ENCODE peak calls at places on chromosomes 7 and 10, in five cellular contexts. W is endothelial cell of umbilical vein, J is heart right ventricle, B is body of pancreas, E is colonic mucosa. L is an unnamed sample.

GRCh38 chr10:92124524-92125168 is 166.2 kb downstream of the CPEB3 start:
- DNase-seq in B (peak; percentile 70), J (peak; percentile 12), E (peak; percentile 36), W (peak; percentile 97), L (no peak)

GRCh38 chr10:101558671-101559595 is 29.1 kb downstream of the POLL start:
- DNase-seq in W (no peak), J (no peak), B (no peak), E (no peak), L (no peak)

GRCh38 chr7:131095346-131095745 is 232.3 kb upstream of the MKLN1 start:
- DNase-seq in E (no peak), J (no peak), B (no peak), W (no peak), L (no peak)

GRCh38 chr7:82105463-82105862 is 335.6 kb upstream of the HGF start:
- DNase-seq in E (no peak), W (peak; percentile 78), J (no peak), B (no peak), L (peak; percentile 68)

GRCh38 chr10:33412261-33413092 is 78.0 kb upstream of the NRP1 start:
- DNase-seq in E (no peak), W (peak; percentile 3), J (no peak), B (no peak), L (no peak)

GRCh38 chr7:151539055-151539714 is 19.5 kb upstream of the RHEB start:
- DNase-seq in E (no peak), W (no peak), B (no peak), J (no peak), L (no peak)

GRCh38 chr7:98626393-98627061 is 9.4 kb downstream of the NPTX2 start:
- DNase-seq in B (no peak), E (no peak), W (no peak), J (no peak), L (no peak)

GRCh38 chr10:95835911-95836310 is 71.9 kb upstream of the CC2D2B start:
- DNase-seq in W (no peak), J (no peak), B (no peak), E (no peak), L (no peak)

GRCh38 chr10:78960316-78960800 is 108.4 kb upstream of the ZMIZ1 start:
- DNase-seq in W (peak; percentile 73), E (peak; percentile 61), B (peak; percentile 64), J (peak; percentile 86), L (peak; percentile 25)

GRCh38 chr7:151132461-151133205 is 34.9 kb downstream of the GBX1 start:
- DNase-seq in E (no peak), W (no peak), B (no peak), J (no peak), L (no peak)

GRCh38 chr7:32462451-32462850 is 27.7 kb downstream of the LSM5 start:
- DNase-seq in B (no peak), J (no peak), E (no peak), W (no peak), L (no peak)

GRCh38 chr7:156005202-156005821 is 193.0 kb upstream of the SHH start:
- DNase-seq in J (no peak), B (no peak), E (no peak), W (no peak), L (no peak)

GRCh38 chr10:122541541-122542002 is 19.0 kb upstream of the DMBT1 start:
- DNase-seq in J (no peak), B (no peak), W (peak; percentile 60), E (no peak), L (peak; percentile 86)

GRCh38 chr10:120456626-120457430 is at the start of gene PLPP4:
- DNase-seq in B (peak; percentile 31), J (no peak), E (no peak), W (peak; percentile 72), L (peak; percentile 45)

GRCh38 chr7:114081606-114082425 is 163.0 kb upstream of the PPP1R3A start:
- DNase-seq in B (no peak), E (peak; percentile 40), J (no peak), W (peak; percentile 80), L (peak; percentile 71)

GRCh38 chr7:55019329-55019690 is 493 bp downstream of the EGFR start:
- DNase-seq in E (peak; percentile 64), J (peak; percentile 59), W (peak; percentile 15), B (peak; percentile 84), L (no peak)

GRCh38 chr10:19930936-19931859 is 115.0 kb downstream of the PLXDC2 start:
- DNase-seq in B (peak; percentile 30), E (peak; percentile 58), W (peak; percentile 82), J (no peak), L (peak; percentile 85)

GRCh38 chr10:102120142-102120986 is at the start of gene LDB1:
- DNase-seq in E (peak; percentile 86), B (peak; percentile 80), J (peak; percentile 86), W (peak; percentile 88), L (peak; percentile 92)

GRCh38 chr7:153258686-153259085 is 499.1 kb downstream of the ACTR3B start:
- DNase-seq in B (no peak), J (no peak), E (no peak), W (no peak), L (no peak)

GRCh38 chr10:87092861-87093460 is 1.7 kb downstream of the GLUD1 start:
- DNase-seq in J (no peak), B (peak; percentile 24), E (peak; percentile 77), W (peak; percentile 46), L (peak; percentile 78)

GRCh38 chr10:102904337-102904736 is 13.8 kb upstream of the CNNM2 start:
- DNase-seq in W (no peak), B (no peak), E (no peak), J (no peak), L (no peak)

GRCh38 chr10:42755028-42755451 is 27.6 kb upstream of the BMS1 start:
- DNase-seq in W (no peak), B (peak; percentile 26), J (no peak), E (no peak), L (no peak)

GRCh38 chr7:147510913-147511312 is 1079.7 kb upstream of the C7orf33 start:
- DNase-seq in E (no peak), B (no peak), W (no peak), J (no peak), L (no peak)

GRCh38 chr7:41696323-41696916 is 6.5 kb downstream of the INHBA start:
- DNase-seq in B (peak; percentile 60), W (peak; percentile 94), E (peak; percentile 77), J (peak; percentile 79), L (peak; percentile 85)

GRCh38 chr10:59173414-59173813 is 3.0 kb upstream of the PHYHIPL start:
- DNase-seq in E (no peak), W (no peak), B (no peak), J (no peak), L (no peak)

GRCh38 chr7:8310876-8311275 is 48.9 kb upstream of the ICA1 start:
- DNase-seq in E (no peak), B (no peak), W (no peak), J (no peak), L (no peak)

GRCh38 chr7:106757846-106758245 is 96.9 kb upstream of the CCDC71L start:
- DNase-seq in E (peak; percentile 46), B (no peak), J (peak; percentile 13), W (peak; percentile 7), L (peak; percentile 67)

GRCh38 chr10:26759008-26759407 is 61.5 kb downstream of the PDSS1 start:
- DNase-seq in B (no peak), W (no peak), J (no peak), E (no peak), L (no peak)

GRCh38 chr7:158828343-158829020 is 827 bp downstream of the ESYT2 start:
- DNase-seq in W (no peak), J (peak; percentile 42), B (peak; percentile 59), E (peak; percentile 55), L (peak; percentile 53)

DNA sequence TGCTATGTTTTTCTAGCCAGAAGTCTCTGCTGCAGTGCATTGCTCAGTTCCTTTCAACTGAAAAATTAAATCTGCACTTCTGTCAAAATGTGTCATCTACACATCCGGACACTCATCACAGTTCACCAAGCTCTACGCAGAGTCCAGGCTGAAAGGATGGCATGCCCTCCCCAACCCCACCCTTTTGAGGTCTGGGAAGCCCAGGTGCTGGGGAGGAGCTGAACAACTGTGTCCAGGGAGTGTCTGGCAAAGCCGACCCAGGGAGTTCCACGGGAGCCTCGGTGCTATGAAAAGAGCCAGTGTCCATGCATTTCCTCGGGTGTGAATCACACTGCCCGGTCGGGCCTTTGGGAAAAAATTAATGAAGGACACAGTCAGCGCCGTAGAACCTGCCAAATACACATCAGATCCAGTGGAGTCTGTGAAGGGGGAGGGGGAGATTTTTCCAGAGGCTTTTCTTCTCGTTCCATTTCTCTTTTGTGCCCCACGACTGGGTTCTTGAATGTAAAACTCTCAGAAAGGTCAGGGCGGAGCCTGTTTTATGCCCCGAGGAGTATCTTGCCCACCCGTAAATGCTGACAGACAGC is 738 bp upstream of the PALS2 start:
- DNase-seq in B (peak; percentile 66), W (peak; percentile 58), J (peak; percentile 5), E (peak; percentile 42), L (no peak)
- H3K4me1 ChIP-seq in B (peaks cover 37% of the 10 kb centered on the region), W (peaks cover 17% of the 10 kb centered on the region), J (peaks cover 12% of the 10 kb centered on the region), E (no peaks in the 10 kb centered on the region), L (peaks cover 21% of the 10 kb centered on the region)

DNA sequence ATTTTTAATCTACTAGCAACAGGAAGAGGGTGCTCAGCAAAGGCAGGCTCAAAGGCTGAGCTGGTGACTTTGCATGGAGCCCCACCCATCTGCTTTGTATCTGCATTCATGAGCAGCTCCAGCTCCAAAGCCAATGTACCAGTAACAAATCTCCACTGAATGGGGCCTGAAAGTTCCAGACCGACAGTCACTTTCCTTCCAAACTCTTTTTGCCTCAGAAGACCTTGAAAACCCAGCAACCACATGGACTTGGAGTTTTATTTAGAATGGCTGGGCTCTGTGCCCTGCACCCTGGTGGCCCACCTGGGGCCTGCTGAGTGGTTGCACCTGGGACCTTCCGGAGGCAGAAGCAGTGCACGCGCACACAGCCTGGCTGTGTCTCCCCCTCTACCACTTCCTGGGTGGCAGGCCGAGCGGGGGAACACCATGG is 195.0 kb upstream of the PLXNA4 start:
- DNase-seq in J (no peak), B (no peak), E (no peak), W (no peak), L (no peak)
- TF ChIP-seq CTCF in J (no peak), B (no peak), E (no peak), W (no peak), L (no peak)

DNA sequence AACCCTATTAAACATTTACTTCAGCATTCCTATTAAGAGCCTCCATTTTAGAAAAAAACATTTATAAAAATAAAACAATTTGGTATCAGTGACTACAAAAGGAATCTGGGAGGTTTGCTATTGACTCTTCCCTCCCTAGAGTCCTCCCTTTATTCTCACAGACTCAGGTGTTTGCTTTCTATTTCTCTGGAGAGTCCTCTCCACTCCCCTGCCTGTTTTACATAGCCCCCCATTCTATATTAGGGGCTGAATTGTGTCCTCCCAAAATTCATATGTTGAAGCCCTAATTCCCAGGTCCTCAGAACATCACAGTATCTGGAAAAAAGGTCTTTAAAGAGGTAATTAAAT is 69.8 kb downstream of the COA1 start:
- DNase-seq in B (no peak), E (no peak), J (no peak), W (no peak), L (no peak)
- H3K4me1 ChIP-seq in B (peaks cover 47% of the 10 kb centered on the region), E (no peaks in the 10 kb centered on the region), J (peaks cover 7% of the 10 kb centered on the region), W (peaks cover 10% of the 10 kb centered on the region), L (no peaks in the 10 kb centered on the region)

DNA sequence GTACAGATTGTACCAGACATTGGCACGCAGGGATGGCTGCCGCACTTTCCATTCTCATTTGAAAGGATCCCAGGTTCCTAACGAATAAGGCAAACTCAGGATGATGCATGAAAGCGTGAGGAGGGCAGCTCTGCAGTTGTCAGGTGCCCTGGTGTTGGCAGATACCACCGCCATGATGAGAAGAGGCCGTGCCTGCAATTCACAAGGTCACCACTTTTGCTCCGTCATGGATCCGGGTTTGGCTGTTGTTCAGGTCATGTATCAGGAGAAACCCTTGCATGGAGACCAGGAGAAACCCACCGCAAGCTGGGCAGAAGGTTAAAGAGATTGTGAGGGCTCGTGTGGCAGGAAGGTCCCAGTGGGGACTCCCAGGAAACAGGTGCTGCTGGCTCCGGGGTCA is 233.2 kb downstream of the KLF6 start:
- DNase-seq in W (no peak), J (no peak), E (no peak), B (no peak), L (no peak)
- TF ChIP-seq CTCF in W (no peak), J (no peak), E (no peak), B (no peak), L (no peak)

GRCh38 chr7:139088268-139088667 is 21.3 kb downstream of the ZC3HAV1 start:
- DNase-seq in W (no peak), B (no peak), J (no peak), E (no peak), L (no peak)
- H3K4me1 ChIP-seq in W (peaks cover 10% of the 10 kb centered on the region), B (peaks cover 16% of the 10 kb centered on the region), J (peaks cover 23% of the 10 kb centered on the region), E (no peaks in the 10 kb centered on the region), L (no peaks in the 10 kb centered on the region)

L was measured in A673.